ENCODE peak calls at places on chromosomes 3 and 15, in eight cellular contexts. J is right atrium auricular region, H is cardiac muscle cell, M is H9, Y is fibroblast of lung, A is HCT116, E is A549, T is RWPE2. V is an unnamed sample. For H3K9me3 and H3K4me1, the result is how much of the 10 kb centered on the place peaks cover.

GRCh38 chr3:64684715-64685261 is 3.0 kb downstream of the ADAMTS9 start:
- DNase-seq in J (no peak), H (peak), M (peak), Y (peak), A (no peak), E (no peak), T (no peak), V (peak)

GRCh38 chr15:53522878-53523455 is 236.5 kb downstream of the WDR72 start:
- DNase-seq in J (no peak), H (peak), M (no peak), Y (no peak), A (no peak), E (no peak), T (no peak), V (no peak)

GRCh38 chr3:183298708-183299153 is 45.7 kb downstream of the B3GNT5 start:
- DNase-seq in J (peak), H (no peak), M (peak), Y (peak), A (no peak), E (peak), T (peak), V (no peak)

GRCh38 chr3:114445233-114445632 is 151.4 kb downstream of the TIGIT start:
- DNase-seq in J (no peak), H (no peak), M (no peak), Y (peak), A (no peak), E (no peak), T (no peak), V (no peak)

GRCh38 chr3:115996420-115997108 is 373.3 kb downstream of the GAP43 start:
- DNase-seq in J (no peak), H (no peak), M (no peak), Y (no peak), A (no peak), E (peak), T (no peak), V (no peak)

GRCh38 chr15:23384371-23384770 is 29.8 kb downstream of the GOLGA8S start:
- DNase-seq in J (no peak), H (no peak), M (no peak), Y (no peak), A (no peak), E (no peak), T (peak), V (no peak)

GRCh38 chr3:183664913-183665381 is 29.5 kb downstream of the KLHL24 start:
- DNase-seq in J (no peak), H (no peak), M (no peak), Y (peak), A (no peak), E (no peak), T (no peak), V (no peak)

GRCh38 chr3:18389108-18389733 is 35.9 kb downstream of the SATB1 start:
- DNase-seq in J (no peak), H (peak), M (no peak), Y (peak), A (peak), E (peak), T (no peak), V (no peak)

GRCh38 chr3:177488740-177489139 is 291.5 kb upstream of the TBL1XR1 start:
- DNase-seq in J (no peak), H (no peak), M (no peak), Y (no peak), A (no peak), E (no peak), T (no peak), V (no peak)

GRCh38 chr3:86929046-86929445 is 61.9 kb downstream of the VGLL3 start:
- DNase-seq in J (no peak), H (no peak), M (no peak), Y (no peak), A (no peak), E (peak), T (no peak), V (no peak)

GRCh38 chr3:56970401-56971002 is 90.0 kb upstream of the SPATA12 start:
- DNase-seq in J (no peak), H (no peak), M (peak), Y (no peak), A (no peak), E (no peak), T (no peak), V (no peak)

GRCh38 chr3:67000006-67000405 is 1.9 kb downstream of the KBTBD8 start:
- DNase-seq in J (no peak), H (no peak), M (no peak), Y (peak), A (no peak), E (no peak), T (no peak), V (no peak)

DNA sequence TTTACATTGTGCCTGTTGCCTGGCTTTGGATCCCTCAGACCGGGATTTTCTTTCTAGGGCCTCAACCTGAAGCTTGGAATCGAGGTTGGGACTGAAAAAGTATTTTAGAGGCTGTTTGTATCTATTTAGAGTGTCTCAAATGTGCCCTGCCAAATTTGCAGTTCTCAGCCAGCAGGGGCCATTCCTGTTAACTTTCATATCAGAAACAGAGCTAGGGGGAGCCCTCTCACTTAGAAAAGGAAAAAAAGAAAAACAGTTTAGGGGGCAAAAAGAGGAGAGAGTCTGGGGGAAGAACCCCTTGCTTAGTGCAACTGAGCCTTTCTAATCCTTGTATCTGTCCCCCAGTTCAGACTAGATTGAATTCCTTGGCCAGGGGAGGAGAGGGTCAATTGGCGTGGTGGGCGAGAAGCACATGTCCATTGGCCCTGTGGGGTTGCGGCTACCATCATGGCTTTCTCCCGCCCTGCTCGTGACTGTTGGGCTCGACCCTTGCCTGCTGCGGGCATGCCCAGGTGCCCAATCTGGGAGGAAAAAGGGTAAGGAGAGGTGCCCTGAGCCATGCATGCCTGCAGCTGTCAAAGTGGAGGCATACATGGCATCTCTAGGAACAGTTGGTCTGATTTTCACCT is 101.6 kb downstream of the CFAP44 start:
- DNase-seq in J (no peak), H (no peak), M (peak), Y (no peak), A (no peak), E (no peak), T (no peak), V (no peak)
- TF ChIP-seq CTCF in J (no peak), H (peak), M (peak), Y (no peak), A (peak), E (peak), T (peak), V (peak)

DNA sequence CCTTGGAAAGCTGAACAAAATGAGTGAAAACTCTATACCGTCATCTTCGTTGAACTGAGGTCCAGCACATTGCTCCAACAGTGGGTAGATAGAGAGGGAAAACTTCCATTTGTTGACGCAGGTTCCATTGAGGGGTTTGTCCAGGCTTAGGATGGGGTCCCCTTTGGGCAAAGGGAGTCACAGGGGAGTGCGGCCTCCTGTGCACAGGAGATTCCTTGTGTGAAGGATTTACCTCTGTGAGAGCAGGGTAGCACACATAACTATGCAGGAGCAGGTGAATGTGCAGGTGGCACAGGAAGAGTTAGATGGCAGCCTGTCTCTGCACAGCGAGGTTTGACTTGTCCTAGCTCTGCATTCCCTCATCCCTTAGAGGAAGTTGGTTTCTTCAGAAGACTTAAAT is 139.3 kb downstream of the SNRPN start:
- DNase-seq in J (no peak), H (no peak), M (no peak), Y (no peak), A (no peak), E (no peak), T (no peak), V (no peak)
- H3K9me3 ChIP-seq in J (under half), H (under half), M (half or more), Y (under half), A (half or more), E (under half), T (under half), V (under half)

DNA sequence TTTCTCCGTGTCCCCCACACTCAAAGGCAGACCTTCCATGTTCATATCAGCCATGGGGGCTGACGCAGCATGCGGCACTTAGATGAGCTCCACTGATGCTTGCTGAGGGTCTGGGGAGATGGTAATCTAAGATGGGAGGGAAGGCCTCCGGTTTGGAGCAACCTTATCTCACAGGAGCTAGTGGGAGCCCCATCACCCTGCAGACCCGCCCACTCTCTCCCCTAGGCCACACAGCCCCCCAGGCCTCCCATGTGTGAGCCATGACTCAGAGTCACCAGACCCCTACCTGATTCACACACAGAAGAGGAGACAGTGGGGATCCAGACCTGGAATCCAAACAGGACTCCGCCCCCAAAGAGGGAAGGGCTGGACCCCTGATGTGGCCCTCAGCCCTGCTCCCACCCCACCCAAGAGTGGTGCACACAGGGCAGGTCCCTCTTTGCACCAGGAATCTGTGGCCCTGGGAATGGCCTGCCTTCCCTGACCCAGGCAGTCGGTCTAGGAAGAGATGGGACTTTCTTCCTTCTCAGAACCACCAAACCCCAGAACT is 97.4 kb downstream of the ADCY5 start:
- DNase-seq in J (no peak), H (no peak), M (no peak), Y (no peak), A (no peak), E (no peak), T (peak), V (no peak)
- H3K4me1 ChIP-seq in J (under half), H (under half), M (under half), Y (under half), A (under half), E (under half), T (under half), V (under half)

DNA sequence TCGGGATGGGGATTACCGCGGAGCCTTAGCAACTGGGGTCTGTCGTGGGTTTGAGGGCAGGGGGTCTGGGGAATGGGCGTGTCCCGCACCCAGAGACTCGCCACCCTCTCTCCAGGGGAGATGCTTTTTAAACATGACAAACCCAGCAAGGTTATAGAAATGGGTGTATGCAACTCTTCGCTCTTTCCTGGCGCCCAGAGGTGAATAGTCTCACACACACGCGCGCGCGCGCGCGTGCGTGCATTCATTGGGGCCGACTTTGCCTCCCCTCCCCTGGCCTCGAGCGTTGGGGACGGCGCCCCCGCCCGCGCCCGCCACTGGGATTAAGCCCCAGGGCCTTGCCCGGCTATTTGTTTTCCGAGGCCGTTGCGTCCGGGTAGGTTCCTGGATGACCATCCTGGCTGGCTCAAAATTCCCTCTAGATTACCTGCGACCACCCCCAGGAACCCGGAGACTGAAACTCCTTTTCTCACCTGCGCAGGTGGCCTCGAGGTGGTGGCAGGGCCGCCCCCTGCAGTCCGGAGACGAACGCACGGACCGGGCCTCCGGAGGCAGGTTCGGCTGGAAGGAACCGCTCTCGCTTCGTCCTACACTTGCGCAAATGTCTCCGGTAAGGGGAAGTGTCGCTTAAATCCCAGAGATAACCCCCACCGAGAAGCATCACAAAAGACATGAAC is 777 bp downstream of the GPR160 start:
- DNase-seq in J (no peak), H (peak), M (peak), Y (no peak), A (no peak), E (peak), T (no peak), V (peak)
- TF ChIP-seq CTCF in J (no peak), H (no peak), M (peak), Y (no peak), A (peak), E (no peak), T (no peak), V (peak)

V was measured in Caco-2.